ENCODE peak calls at places on chromosomes 1 and 21, in seven cellular contexts. One of them, this sample, is unnamed.

GRCh38 chr1:7971024-7971423 is 9.5 kb downstream of the PARK7 start:
- DNase-seq in fibroblast of pulmonary artery: no peak
- DNase-seq in fibroblast of mammary gland: no peak
- DNase-seq in heart left ventricle: no peak
- DNase-seq in hepatocyte: no peak
- DNase-seq in AG10803: no peak
- DNase-seq in breast epithelium: no peak
- DNase-seq in this sample: no peak

GRCh38 chr1:205915354-205915990 is 27.8 kb downstream of the SLC26A9 start:
- DNase-seq in fibroblast of pulmonary artery: no peak
- DNase-seq in fibroblast of mammary gland: no peak
- DNase-seq in heart left ventricle: peak
- DNase-seq in hepatocyte: no peak
- DNase-seq in AG10803: no peak
- DNase-seq in breast epithelium: no peak
- DNase-seq in this sample: no peak

GRCh38 chr1:9239622-9240401 is 5.2 kb downstream of the H6PD start:
- DNase-seq in fibroblast of pulmonary artery: peak
- DNase-seq in fibroblast of mammary gland: peak
- DNase-seq in heart left ventricle: peak
- DNase-seq in hepatocyte: peak
- DNase-seq in AG10803: peak
- DNase-seq in breast epithelium: no peak
- DNase-seq in this sample: peak

GRCh38 chr1:94522304-94522703 is 19.3 kb downstream of the F3 start:
- DNase-seq in fibroblast of pulmonary artery: peak
- DNase-seq in fibroblast of mammary gland: peak
- DNase-seq in heart left ventricle: no peak
- DNase-seq in hepatocyte: peak
- DNase-seq in AG10803: peak
- DNase-seq in breast epithelium: no peak
- DNase-seq in this sample: peak

GRCh38 chr1:167648978-167649752 is 19.1 kb downstream of the RCSD1 start:
- DNase-seq in fibroblast of pulmonary artery: peak
- DNase-seq in fibroblast of mammary gland: no peak
- DNase-seq in heart left ventricle: peak
- DNase-seq in hepatocyte: no peak
- DNase-seq in AG10803: peak
- DNase-seq in breast epithelium: no peak
- DNase-seq in this sample: no peak

GRCh38 chr1:150365945-150366344 is 2.0 kb downstream of the RPRD2 start:
- DNase-seq in fibroblast of pulmonary artery: peak
- DNase-seq in fibroblast of mammary gland: peak
- DNase-seq in heart left ventricle: no peak
- DNase-seq in hepatocyte: no peak
- DNase-seq in AG10803: no peak
- DNase-seq in breast epithelium: no peak
- DNase-seq in this sample: no peak

GRCh38 chr1:215076312-215076711 is 6.2 kb upstream of the KCNK2 start:
- DNase-seq in fibroblast of pulmonary artery: peak
- DNase-seq in fibroblast of mammary gland: peak
- DNase-seq in heart left ventricle: no peak
- DNase-seq in hepatocyte: peak
- DNase-seq in AG10803: peak
- DNase-seq in breast epithelium: no peak
- DNase-seq in this sample: no peak

GRCh38 chr1:230255991-230256390 is 170.1 kb downstream of the PGBD5 start:
- DNase-seq in fibroblast of pulmonary artery: no peak
- DNase-seq in fibroblast of mammary gland: no peak
- DNase-seq in heart left ventricle: no peak
- DNase-seq in hepatocyte: no peak
- DNase-seq in AG10803: no peak
- DNase-seq in breast epithelium: no peak
- DNase-seq in this sample: no peak

GRCh38 chr1:17746920-17747319 is 8.2 kb upstream of the ACTL8 start:
- DNase-seq in fibroblast of pulmonary artery: no peak
- DNase-seq in fibroblast of mammary gland: no peak
- DNase-seq in heart left ventricle: no peak
- DNase-seq in hepatocyte: no peak
- DNase-seq in AG10803: no peak
- DNase-seq in breast epithelium: no peak
- DNase-seq in this sample: no peak

GRCh38 chr21:14215971-14216621 is at the start of gene RBM11:
- DNase-seq in fibroblast of pulmonary artery: peak
- DNase-seq in fibroblast of mammary gland: peak
- DNase-seq in heart left ventricle: peak
- DNase-seq in hepatocyte: peak
- DNase-seq in AG10803: peak
- DNase-seq in breast epithelium: peak
- DNase-seq in this sample: no peak

GRCh38 chr1:234570336-234570735 is 39.6 kb downstream of the IRF2BP2 start:
- DNase-seq in fibroblast of pulmonary artery: no peak
- DNase-seq in fibroblast of mammary gland: no peak
- DNase-seq in heart left ventricle: no peak
- DNase-seq in hepatocyte: no peak
- DNase-seq in AG10803: no peak
- DNase-seq in breast epithelium: no peak
- DNase-seq in this sample: no peak

GRCh38 chr1:11790880-11791715 is 14.7 kb downstream of the MTHFR start:
- DNase-seq in fibroblast of pulmonary artery: peak
- DNase-seq in fibroblast of mammary gland: peak
- DNase-seq in heart left ventricle: peak
- DNase-seq in hepatocyte: peak
- DNase-seq in AG10803: peak
- DNase-seq in breast epithelium: peak
- DNase-seq in this sample: peak

GRCh38 chr1:231028676-231029075 is 11.4 kb downstream of the FAM89A start:
- DNase-seq in fibroblast of pulmonary artery: no peak
- DNase-seq in fibroblast of mammary gland: no peak
- DNase-seq in heart left ventricle: peak
- DNase-seq in hepatocyte: no peak
- DNase-seq in AG10803: no peak
- DNase-seq in breast epithelium: no peak
- DNase-seq in this sample: no peak

GRCh38 chr1:228045871-228046270 is 36.6 kb upstream of the ARF1 start:
- DNase-seq in fibroblast of pulmonary artery: no peak
- DNase-seq in fibroblast of mammary gland: no peak
- DNase-seq in heart left ventricle: no peak
- DNase-seq in hepatocyte: no peak
- DNase-seq in AG10803: no peak
- DNase-seq in breast epithelium: no peak
- DNase-seq in this sample: no peak

GRCh38 chr1:61642475-61643232 is 82.3 kb downstream of the TM2D1 start:
- DNase-seq in fibroblast of pulmonary artery: no peak
- DNase-seq in fibroblast of mammary gland: no peak
- DNase-seq in heart left ventricle: no peak
- DNase-seq in hepatocyte: no peak
- DNase-seq in AG10803: no peak
- DNase-seq in breast epithelium: no peak
- DNase-seq in this sample: no peak

GRCh38 chr1:231929311-231929710 is 302.7 kb downstream of the DISC1 start:
- DNase-seq in fibroblast of pulmonary artery: peak
- DNase-seq in fibroblast of mammary gland: peak
- DNase-seq in heart left ventricle: no peak
- DNase-seq in hepatocyte: peak
- DNase-seq in AG10803: peak
- DNase-seq in breast epithelium: no peak
- DNase-seq in this sample: peak

GRCh38 chr1:169890761-169891538 is 2.7 kb downstream of the SCYL3 start:
- DNase-seq in fibroblast of pulmonary artery: no peak
- DNase-seq in fibroblast of mammary gland: no peak
- DNase-seq in heart left ventricle: no peak
- DNase-seq in hepatocyte: peak
- DNase-seq in AG10803: no peak
- DNase-seq in breast epithelium: no peak
- DNase-seq in this sample: no peak

GRCh38 chr1:64171797-64172281 is 31.6 kb upstream of the UBE2U start:
- DNase-seq in fibroblast of pulmonary artery: peak
- DNase-seq in fibroblast of mammary gland: peak
- DNase-seq in heart left ventricle: no peak
- DNase-seq in hepatocyte: peak
- DNase-seq in AG10803: peak
- DNase-seq in breast epithelium: no peak
- DNase-seq in this sample: peak

GRCh38 chr21:36765229-36765628 is 66.3 kb downstream of the SIM2 start:
- DNase-seq in fibroblast of pulmonary artery: no peak
- DNase-seq in fibroblast of mammary gland: peak
- DNase-seq in heart left ventricle: no peak
- DNase-seq in hepatocyte: no peak
- DNase-seq in AG10803: no peak
- DNase-seq in breast epithelium: no peak
- DNase-seq in this sample: no peak

GRCh38 chr1:221187174-221187573 is 307.9 kb downstream of the HLX start:
- DNase-seq in fibroblast of pulmonary artery: peak
- DNase-seq in fibroblast of mammary gland: peak
- DNase-seq in heart left ventricle: no peak
- DNase-seq in hepatocyte: no peak
- DNase-seq in AG10803: no peak
- DNase-seq in breast epithelium: no peak
- DNase-seq in this sample: no peak

GRCh38 chr21:22961248-22961647 is 1963.0 kb downstream of the NCAM2 start:
- DNase-seq in fibroblast of pulmonary artery: no peak
- DNase-seq in fibroblast of mammary gland: no peak
- DNase-seq in heart left ventricle: no peak
- DNase-seq in hepatocyte: no peak
- DNase-seq in AG10803: no peak
- DNase-seq in breast epithelium: no peak
- DNase-seq in this sample: no peak

GRCh38 chr21:28439852-28440251 is 552.8 kb downstream of the LTN1 start:
- DNase-seq in fibroblast of pulmonary artery: no peak
- DNase-seq in fibroblast of mammary gland: peak
- DNase-seq in heart left ventricle: no peak
- DNase-seq in hepatocyte: no peak
- DNase-seq in AG10803: peak
- DNase-seq in breast epithelium: no peak
- DNase-seq in this sample: no peak

GRCh38 chr1:198620951-198621824 is 17.7 kb upstream of the PTPRC start:
- DNase-seq in fibroblast of pulmonary artery: no peak
- DNase-seq in fibroblast of mammary gland: no peak
- DNase-seq in heart left ventricle: no peak
- DNase-seq in hepatocyte: no peak
- DNase-seq in AG10803: no peak
- DNase-seq in breast epithelium: no peak
- DNase-seq in this sample: no peak

GRCh38 chr1:238401138-238401537 is 510.4 kb upstream of the ZP4 start:
- DNase-seq in fibroblast of pulmonary artery: no peak
- DNase-seq in fibroblast of mammary gland: no peak
- DNase-seq in heart left ventricle: no peak
- DNase-seq in hepatocyte: no peak
- DNase-seq in AG10803: no peak
- DNase-seq in breast epithelium: no peak
- DNase-seq in this sample: no peak

GRCh38 chr1:238404921-238405320 is 514.2 kb upstream of the ZP4 start:
- DNase-seq in fibroblast of pulmonary artery: no peak
- DNase-seq in fibroblast of mammary gland: no peak
- DNase-seq in heart left ventricle: no peak
- DNase-seq in hepatocyte: no peak
- DNase-seq in AG10803: no peak
- DNase-seq in breast epithelium: no peak
- DNase-seq in this sample: no peak

GRCh38 chr1:238404506-238404905 is 513.8 kb upstream of the ZP4 start:
- DNase-seq in fibroblast of pulmonary artery: peak
- DNase-seq in fibroblast of mammary gland: no peak
- DNase-seq in heart left ventricle: no peak
- DNase-seq in hepatocyte: no peak
- DNase-seq in AG10803: no peak
- DNase-seq in breast epithelium: no peak
- DNase-seq in this sample: peak

GRCh38 chr1:238396140-238396539 is 505.4 kb upstream of the ZP4 start:
- DNase-seq in fibroblast of pulmonary artery: no peak
- DNase-seq in fibroblast of mammary gland: no peak
- DNase-seq in heart left ventricle: no peak
- DNase-seq in hepatocyte: no peak
- DNase-seq in AG10803: no peak
- DNase-seq in breast epithelium: no peak
- DNase-seq in this sample: no peak

GRCh38 chr1:238399558-238399957 is 508.8 kb upstream of the ZP4 start:
- DNase-seq in fibroblast of pulmonary artery: no peak
- DNase-seq in fibroblast of mammary gland: peak
- DNase-seq in heart left ventricle: no peak
- DNase-seq in hepatocyte: no peak
- DNase-seq in AG10803: no peak
- DNase-seq in breast epithelium: no peak
- DNase-seq in this sample: no peak
- TF ChIP-seq CTCF in fibroblast of pulmonary artery: no peak
- TF ChIP-seq CTCF in fibroblast of mammary gland: no peak
- TF ChIP-seq CTCF in heart left ventricle: no peak
- TF ChIP-seq CTCF in hepatocyte: peak
- TF ChIP-seq CTCF in AG10803: no peak
- TF ChIP-seq CTCF in breast epithelium: no peak
- TF ChIP-seq CTCF in this sample: no peak

DNA sequence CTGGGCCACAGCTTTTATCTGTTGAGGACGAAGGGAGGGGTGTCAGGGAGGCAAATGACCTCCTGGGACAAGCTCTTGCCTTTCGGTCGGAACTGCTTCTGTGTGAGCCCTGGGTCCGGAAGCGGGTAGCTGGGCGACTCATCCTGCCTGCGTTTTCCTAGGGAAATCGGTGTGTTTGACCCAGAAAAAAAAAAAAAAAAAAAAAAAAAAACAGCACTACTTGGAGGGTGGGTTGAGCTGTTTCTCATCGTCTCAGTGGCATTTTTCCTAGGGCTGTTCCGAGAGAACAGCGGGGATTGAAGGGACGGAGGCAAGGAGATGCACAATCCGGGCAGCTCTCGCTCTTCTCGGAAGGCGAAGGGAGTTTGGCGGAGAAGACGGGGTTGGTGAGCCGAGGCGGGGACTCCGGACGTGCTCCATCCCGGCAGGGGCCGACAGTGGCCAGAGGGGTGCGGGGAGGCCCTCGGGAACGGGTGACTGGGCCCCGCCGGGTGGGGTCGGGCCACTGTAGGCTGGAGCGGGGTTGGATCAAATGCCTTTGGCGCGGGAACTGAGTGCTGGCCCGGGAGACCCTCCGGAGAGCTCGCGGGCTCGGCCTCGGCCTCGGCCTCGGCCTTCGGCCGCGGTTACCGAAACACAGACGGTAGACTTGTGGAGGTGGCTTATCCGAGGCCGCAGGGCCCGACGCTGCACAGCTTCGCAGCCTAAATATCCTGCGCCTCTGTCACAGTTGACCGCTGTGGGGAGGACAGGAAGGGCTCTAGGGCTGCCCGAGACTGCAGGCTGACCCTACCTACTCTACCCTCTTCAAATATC is 2.4 kb upstream of the BARHL2 start:
- DNase-seq in fibroblast of pulmonary artery: no peak
- DNase-seq in fibroblast of mammary gland: no peak
- DNase-seq in heart left ventricle: no peak
- DNase-seq in hepatocyte: no peak
- DNase-seq in AG10803: no peak
- DNase-seq in breast epithelium: no peak
- DNase-seq in this sample: no peak
- H3K4me3 ChIP-seq in fibroblast of pulmonary artery: no peak
- H3K4me3 ChIP-seq in fibroblast of mammary gland: no peak
- H3K4me3 ChIP-seq in heart left ventricle: no peak
- H3K4me3 ChIP-seq in hepatocyte: no peak
- H3K4me3 ChIP-seq in AG10803: no peak
- H3K4me3 ChIP-seq in breast epithelium: no peak
- H3K4me3 ChIP-seq in this sample: no peak

GRCh38 chr21:41290106-41290799 is 26.3 kb upstream of the FAM3B start:
- DNase-seq in fibroblast of pulmonary artery: no peak
- DNase-seq in fibroblast of mammary gland: no peak
- DNase-seq in heart left ventricle: no peak
- DNase-seq in hepatocyte: no peak
- DNase-seq in AG10803: no peak
- DNase-seq in breast epithelium: no peak
- DNase-seq in this sample: no peak
- TF ChIP-seq CTCF in fibroblast of pulmonary artery: no peak
- TF ChIP-seq CTCF in fibroblast of mammary gland: no peak
- TF ChIP-seq CTCF in heart left ventricle: no peak
- TF ChIP-seq CTCF in hepatocyte: no peak
- TF ChIP-seq CTCF in AG10803: no peak
- TF ChIP-seq CTCF in breast epithelium: no peak
- TF ChIP-seq CTCF in this sample: no peak

GRCh38 chr1:223320959-223321358 is 43.0 kb downstream of the SUSD4 start:
- DNase-seq in fibroblast of pulmonary artery: no peak
- DNase-seq in fibroblast of mammary gland: no peak
- DNase-seq in heart left ventricle: no peak
- DNase-seq in hepatocyte: no peak
- DNase-seq in AG10803: no peak
- DNase-seq in breast epithelium: no peak
- DNase-seq in this sample: no peak
- H3K4me3 ChIP-seq in fibroblast of pulmonary artery: no peak
- H3K4me3 ChIP-seq in fibroblast of mammary gland: no peak
- H3K4me3 ChIP-seq in heart left ventricle: no peak
- H3K4me3 ChIP-seq in hepatocyte: no peak
- H3K4me3 ChIP-seq in AG10803: no peak
- H3K4me3 ChIP-seq in breast epithelium: no peak
- H3K4me3 ChIP-seq in this sample: no peak

This sample was measured in AG09309.